ENCODE peak calls at places on chromosomes 12 and 14, in six cellular contexts. H, J, R, K, P and N are unnamed samples.

GRCh38 chr12:3777206-3777809 is 24.4 kb upstream of the CRACR2A start:
- DNase-seq in H (peak; percentile 43), J (no peak), R (peak; percentile 44), K (no peak), P (no peak), N (peak; percentile 4)

GRCh38 chr12:100346660-100347059 is 10.2 kb upstream of the SLC17A8 start:
- DNase-seq in H (peak; percentile 39), J (no peak), R (no peak), K (no peak), P (no peak), N (no peak)

GRCh38 chr12:97754306-97754705 is 291.7 kb downstream of the RMST start:
- DNase-seq in H (no peak), J (no peak), R (no peak), K (no peak), P (no peak), N (no peak)

GRCh38 chr14:24013654-24014514 is 25.2 kb downstream of the DHRS4L2 start:
- DNase-seq in H (peak; percentile 71), J (no peak), R (peak; percentile 79), K (peak; percentile 44), P (no peak), N (peak; percentile 31)

GRCh38 chr14:75144944-75145343 is 18.1 kb upstream of the NEK9 start:
- DNase-seq in H (no peak), J (no peak), R (peak; percentile 72), K (no peak), P (no peak), N (no peak)

GRCh38 chr14:21723431-21724045 is 49.9 kb upstream of the OR4E1 start:
- DNase-seq in H (no peak), J (no peak), R (no peak), K (no peak), P (no peak), N (no peak)

GRCh38 chr12:79692249-79692619 is 1.5 kb upstream of the PAWR start:
- DNase-seq in H (peak; percentile 4), J (no peak), R (no peak), K (no peak), P (no peak), N (no peak)

GRCh38 chr14:53516261-53516774 is 363.2 kb upstream of the DDHD1 start:
- DNase-seq in H (peak; percentile 96), J (no peak), R (no peak), K (no peak), P (no peak), N (no peak)

GRCh38 chr12:68785358-68785757 is 22.6 kb upstream of the MDM2 start:
- DNase-seq in H (peak; percentile 43), J (no peak), R (no peak), K (no peak), P (no peak), N (no peak)

GRCh38 chr12:99444859-99445316 is 202.7 kb upstream of the GARIN6 start:
- DNase-seq in H (no peak), J (no peak), R (no peak), K (no peak), P (no peak), N (no peak)

GRCh38 chr12:92927436-92928116 is 1.5 kb downstream of the EEA1 start:
- DNase-seq in H (peak; percentile 77), J (no peak), R (no peak), K (no peak), P (no peak), N (no peak)

GRCh38 chr12:6851153-6851920 is at the start of gene CDCA3:
- DNase-seq in H (peak; percentile 98), J (peak; percentile 92), R (peak; percentile 99), K (peak; percentile 98), P (peak; percentile 94), N (peak; percentile 97)

GRCh38 chr12:131911851-131912525 is 17.1 kb upstream of the PUS1 start:
- DNase-seq in H (no peak), J (no peak), R (no peak), K (no peak), P (no peak), N (no peak)

GRCh38 chr12:58441483-58441882 is 478.8 kb downstream of the LRIG3 start:
- DNase-seq in H (no peak), J (no peak), R (no peak), K (no peak), P (no peak), N (no peak)

GRCh38 chr12:58433969-58434368 is 486.3 kb downstream of the LRIG3 start:
- DNase-seq in H (peak; percentile 63), J (no peak), R (no peak), K (no peak), P (no peak), N (no peak)

DNA sequence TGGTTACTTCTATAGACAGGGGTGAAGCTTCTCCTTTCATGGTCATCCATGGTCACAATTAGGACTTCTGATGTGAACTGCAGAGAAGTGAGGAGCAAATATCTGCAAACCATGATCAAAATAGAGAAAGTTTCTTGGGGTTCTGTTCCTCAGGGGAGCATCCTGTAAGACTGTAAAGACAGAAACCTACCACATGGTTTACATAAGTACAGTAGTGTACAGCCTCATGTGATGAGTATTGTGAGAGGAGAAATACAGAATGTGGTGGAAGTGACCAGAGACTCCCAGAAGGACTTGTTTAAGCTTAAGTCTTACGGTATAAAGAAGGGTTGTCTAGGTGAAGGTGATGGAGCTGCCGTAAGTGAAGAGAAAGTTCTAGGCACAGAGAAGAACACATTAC is 484.7 kb downstream of the LRIG3 start:
- DNase-seq in H (no peak), J (no peak), R (no peak), K (no peak), P (no peak), N (no peak)
- H3K4me1 ChIP-seq in H (peaks cover 6% of the 10 kb centered on the region), J (peaks cover 4% of the 10 kb centered on the region), R (no peaks in the 10 kb centered on the region), K (no peaks in the 10 kb centered on the region), P (no peaks in the 10 kb centered on the region), N (no peaks in the 10 kb centered on the region)

DNA sequence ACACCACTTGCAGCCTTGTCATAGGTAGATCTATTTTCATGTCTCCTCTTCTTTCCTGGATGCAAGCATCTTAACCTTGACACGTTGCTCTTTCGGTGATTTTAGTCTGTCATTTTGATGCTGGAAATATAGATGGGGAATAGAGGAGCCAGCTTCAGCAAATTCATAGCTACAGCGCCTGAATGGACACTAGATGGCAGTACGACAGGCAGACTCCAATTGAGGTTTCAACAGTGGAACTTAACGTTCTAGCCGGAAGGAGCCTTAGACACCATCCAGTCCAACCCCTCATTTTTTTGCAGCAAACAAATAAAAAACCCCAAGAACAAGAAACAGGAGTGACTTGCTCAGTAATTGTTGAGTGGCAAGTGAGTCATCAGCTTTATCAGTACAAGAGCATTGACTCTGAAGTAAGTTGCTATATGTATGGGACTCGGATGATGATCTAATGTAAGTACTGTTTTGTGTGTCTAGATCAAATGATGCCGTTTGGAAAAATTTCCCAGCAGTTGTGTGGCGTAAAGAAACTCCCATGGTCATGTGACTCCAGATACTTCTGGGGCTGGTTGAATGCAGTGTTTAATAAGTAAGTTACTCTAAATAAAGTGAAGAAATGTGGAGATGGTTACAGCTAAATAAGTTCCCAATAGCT is 9.0 kb downstream of the DMAC2L start:
- DNase-seq in H (peak; percentile 98), J (no peak), R (peak; percentile 80), K (peak; percentile 63), P (no peak), N (peak; percentile 65)
- TF ChIP-seq POLR2A in H (no peak), J (no peak), R (no peak), K (no peak), P (no peak), N (no peak)

DNA sequence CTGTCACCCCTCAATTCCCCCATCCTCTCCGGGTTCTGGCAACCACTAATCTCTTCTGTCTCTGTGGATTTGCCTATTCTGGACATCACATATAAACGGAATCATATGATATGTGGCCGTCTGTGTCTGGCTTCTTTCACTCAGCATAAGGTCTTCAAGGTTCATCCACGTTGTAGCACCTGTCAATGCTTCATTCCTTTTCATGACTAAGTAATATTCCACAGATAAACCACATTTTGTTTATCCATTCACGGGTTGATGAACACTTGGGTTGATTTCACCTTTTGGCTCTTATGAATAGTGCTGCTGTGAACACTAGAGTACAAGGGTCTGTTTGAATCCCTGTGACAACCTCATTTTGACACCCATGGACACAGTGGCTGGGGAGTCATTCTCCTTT is 10.7 kb upstream of the TESC start:
- DNase-seq in H (no peak), J (no peak), R (no peak), K (no peak), P (no peak), N (no peak)
- H3K4me1 ChIP-seq in H (no peaks in the 10 kb centered on the region), J (no peaks in the 10 kb centered on the region), R (peaks cover 14% of the 10 kb centered on the region), K (no peaks in the 10 kb centered on the region), P (no peaks in the 10 kb centered on the region), N (peaks cover 10% of the 10 kb centered on the region)

DNA sequence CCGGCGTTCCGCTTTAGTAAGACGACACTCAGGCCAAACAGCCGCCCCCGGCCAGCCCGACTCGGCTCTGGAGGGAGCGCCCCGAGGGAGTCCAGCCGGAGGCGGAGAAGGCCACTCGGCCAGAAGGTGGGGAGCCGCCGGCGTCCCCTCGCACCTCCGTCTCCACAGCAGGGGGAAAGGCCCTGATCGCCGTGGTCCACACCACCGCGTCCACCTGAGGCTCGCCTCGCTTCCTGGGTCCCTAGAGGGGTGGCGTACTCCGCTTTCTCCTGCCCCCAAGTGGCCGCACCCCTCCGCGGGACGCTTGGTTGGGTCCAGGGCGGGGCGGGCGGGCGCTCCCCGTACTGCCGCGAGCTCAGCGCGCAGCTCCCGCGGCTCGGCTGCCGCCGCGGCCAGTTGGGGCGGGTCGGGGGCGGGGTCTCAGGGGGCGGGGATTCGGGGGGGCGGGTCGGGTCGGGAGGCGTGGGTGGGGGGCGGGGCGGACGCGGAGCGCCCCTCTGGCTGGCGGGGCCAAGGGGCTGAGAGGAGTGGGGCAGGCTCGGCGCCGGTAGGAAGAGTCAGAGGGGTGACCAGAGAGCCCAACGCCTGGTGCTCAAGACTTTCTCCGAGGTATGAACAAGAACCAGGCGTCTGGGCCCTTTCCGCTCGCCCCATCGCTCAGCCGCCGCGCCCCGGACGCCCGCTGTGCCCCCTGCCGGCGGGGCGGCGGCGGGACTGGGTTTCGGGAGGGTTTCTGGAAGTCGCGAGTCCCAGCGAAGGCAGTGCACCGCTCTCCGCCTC is at the start of gene FRMD6:
- DNase-seq in H (peak; percentile 90), J (peak; percentile 28), R (peak; percentile 84), K (peak; percentile 76), P (peak; percentile 94), N (peak; percentile 85)
- TF ChIP-seq POLR2A in H (peak; percentile 91), J (no peak), R (peak; percentile 80), K (no peak), P (peak; percentile 17), N (no peak)

DNA sequence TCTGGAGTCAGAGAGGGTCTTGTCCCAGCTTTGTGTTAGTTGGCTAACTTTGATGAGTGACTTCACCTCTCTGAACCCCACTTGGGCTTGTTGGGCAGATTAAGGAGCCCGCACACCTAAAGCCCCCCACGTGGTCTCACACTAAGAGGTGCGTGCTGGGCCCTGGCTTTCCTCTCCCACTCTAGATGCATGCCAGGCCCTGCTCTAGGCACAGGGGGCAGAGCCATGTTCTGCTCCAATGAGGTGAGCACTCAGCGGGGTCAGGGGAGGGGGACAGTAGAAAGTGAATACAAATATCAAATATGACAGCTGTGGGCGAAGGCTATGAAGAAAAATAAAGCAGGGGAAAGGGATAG is 119.0 kb downstream of the GCH1 start:
- DNase-seq in H (no peak), J (no peak), R (no peak), K (no peak), P (no peak), N (no peak)
- H3K4me1 ChIP-seq in H (peaks cover 17% of the 10 kb centered on the region), J (no peaks in the 10 kb centered on the region), R (no peaks in the 10 kb centered on the region), K (peaks cover 6% of the 10 kb centered on the region), P (peaks cover 5% of the 10 kb centered on the region), N (peaks cover 4% of the 10 kb centered on the region)